ENCODE peak calls at places on chromosomes 7 and 10, in five cellular contexts. T, H, Q, D and N are unnamed samples.

GRCh38 chr7:36152756-36153570 is at the start of gene EEPD1:
- DNase-seq in T (peak; percentile 99), Q (peak; percentile 99), D (peak; percentile 100), H (peak; percentile 99), N (peak; percentile 99)

GRCh38 chr7:129670636-129671035 is 59.1 kb downstream of the NRF1 start:
- DNase-seq in H (no peak), D (no peak), Q (no peak), T (no peak), N (no peak)

GRCh38 chr7:81767883-81768282 is 2.0 kb downstream of the HGF start:
- DNase-seq in H (no peak), T (no peak), D (no peak), Q (no peak), N (no peak)

GRCh38 chr10:97362310-97363033 is 27.9 kb upstream of the FRAT2 start:
- DNase-seq in D (no peak), H (no peak), Q (no peak), T (no peak), N (no peak)

GRCh38 chr10:120433176-120433575 is 23.9 kb upstream of the PLPP4 start:
- DNase-seq in T (no peak), D (no peak), Q (no peak), H (no peak), N (no peak)

GRCh38 chr10:104617831-104618230 is 23.3 kb upstream of the SORCS3 start:
- DNase-seq in T (no peak), H (no peak), Q (no peak), D (no peak), N (peak; percentile 63)

GRCh38 chr10:11017575-11018425 is at the start of gene CELF2:
- DNase-seq in Q (peak; percentile 29), D (peak; percentile 87), H (peak; percentile 82), T (peak; percentile 65), N (peak; percentile 23)

GRCh38 chr10:27512548-27512947 is 8.4 kb downstream of the RAB18 start:
- DNase-seq in D (no peak), H (no peak), T (no peak), Q (no peak), N (no peak)

GRCh38 chr7:150479023-150479716 is 28.7 kb downstream of the GIMAP8 start:
- DNase-seq in D (no peak), Q (no peak), H (no peak), T (no peak), N (no peak)

GRCh38 chr7:4840097-4840501 is 21.7 kb downstream of the PAPOLB start:
- DNase-seq in H (no peak), T (no peak), Q (no peak), D (no peak), N (no peak)

GRCh38 chr7:113062499-113062898 is 24.1 kb downstream of the GPR85 start:
- DNase-seq in H (no peak), D (no peak), T (no peak), Q (no peak), N (no peak)

GRCh38 chr10:59082249-59082648 is 94.2 kb upstream of the PHYHIPL start:
- DNase-seq in H (no peak), T (no peak), D (no peak), Q (no peak), N (no peak)

GRCh38 chr10:59072038-59072437 is 104.4 kb upstream of the PHYHIPL start:
- DNase-seq in Q (no peak), T (no peak), D (no peak), H (no peak), N (no peak)

GRCh38 chr10:59079386-59080226 is 96.8 kb upstream of the PHYHIPL start:
- DNase-seq in T (no peak), Q (peak; percentile 30), H (no peak), D (no peak), N (no peak)

GRCh38 chr10:59073456-59074053 is 102.9 kb upstream of the PHYHIPL start:
- DNase-seq in Q (no peak), T (no peak), D (no peak), H (no peak), N (no peak)

GRCh38 chr10:59077855-59078254 is 98.6 kb upstream of the PHYHIPL start:
- DNase-seq in Q (no peak), D (no peak), T (no peak), H (no peak), N (no peak)
- H3K9ac ChIP-seq in Q (no peak overlapping the region), D (no peak overlapping the region), T (no peak overlapping the region), H (no peak overlapping the region), N (no peak overlapping the region)

DNA sequence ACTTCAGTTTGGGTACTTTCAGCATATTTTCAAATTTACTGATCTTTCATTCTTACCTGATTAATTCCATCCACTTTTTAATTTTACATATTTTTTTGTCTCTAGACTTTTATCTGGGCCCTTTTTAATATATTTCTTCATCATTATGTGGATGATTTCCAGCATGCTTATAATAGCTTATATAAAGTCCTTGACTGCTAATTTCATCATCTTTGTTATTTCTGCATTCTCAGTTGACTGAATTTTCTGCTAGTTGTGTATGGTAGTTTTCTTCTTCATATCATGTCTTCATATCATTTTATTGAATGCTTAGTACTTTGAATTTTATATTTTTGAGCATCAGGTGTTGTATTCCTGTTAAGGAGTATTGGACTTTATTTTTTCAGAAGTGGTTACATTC is 39.6 kb downstream of the STAM start:
- DNase-seq in D (no peak), H (no peak), Q (no peak), T (no peak), N (no peak)
- H2BK12ac ChIP-seq in D (no peak overlapping the region), H (no peak overlapping the region), Q (no peak overlapping the region), T (no peak overlapping the region), N (no peak overlapping the region)

GRCh38 chr10:77111611-77112550 is 525.7 kb downstream of the KCNMA1 start:
- DNase-seq in Q (peak; percentile 69), D (peak; percentile 56), H (no peak), T (peak; percentile 69), N (peak; percentile 16)
- H2BK120ac ChIP-seq in Q (no peak overlapping the region), D (peak overlapping the region; percentile 41), H (no peak overlapping the region), T (no peak overlapping the region), N (no peak overlapping the region)

DNA sequence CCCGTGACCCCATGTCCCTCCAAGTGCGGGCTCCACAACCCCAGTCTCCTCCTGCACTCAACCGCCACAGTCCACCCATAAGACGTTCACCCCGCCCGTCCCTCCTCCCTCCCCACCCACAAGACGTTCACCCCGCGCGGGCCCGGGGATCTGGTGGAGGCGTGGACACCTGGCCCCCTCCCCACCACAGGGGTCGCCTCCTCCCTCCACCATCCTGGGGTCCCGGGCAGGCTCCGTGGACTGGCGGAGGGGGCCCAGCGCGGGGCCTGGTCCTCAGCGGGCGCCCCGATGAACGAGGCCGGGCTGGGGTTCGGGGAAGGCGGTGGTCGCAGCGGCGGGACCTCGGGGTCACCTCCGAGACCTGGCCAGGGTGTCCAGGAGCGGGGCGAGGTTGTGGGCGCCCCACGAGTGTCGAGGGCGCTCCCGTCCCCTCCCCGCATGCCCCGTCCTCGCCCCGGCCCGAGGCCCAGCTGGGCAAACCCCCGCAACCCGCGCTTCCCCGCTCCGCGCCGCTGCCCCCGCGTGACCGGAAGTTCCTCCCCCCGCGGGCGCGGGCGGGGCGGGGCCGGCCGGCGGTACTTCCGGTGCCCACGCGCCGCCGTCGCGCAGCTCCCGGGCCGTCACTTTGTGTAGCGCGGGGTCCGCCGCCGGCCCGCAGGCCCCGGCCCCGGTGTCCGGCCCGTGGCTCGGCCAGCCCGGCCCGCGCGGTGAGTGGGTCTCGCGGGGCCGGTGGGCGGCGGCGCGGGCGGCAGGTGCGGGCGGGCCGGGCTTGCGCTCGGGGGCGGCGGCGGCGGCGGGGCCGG is at the start of gene ZNF316:
- DNase-seq in Q (peak; percentile 41), H (no peak), T (no peak), D (no peak), N (no peak)
- H3K9ac ChIP-seq in Q (peak within 1 kb of the TSS; percentile 90), H (no peak within 1 kb of the TSS), T (peak within 1 kb of the TSS; percentile 92), D (no peak within 1 kb of the TSS), N (peak within 1 kb of the TSS; percentile 85)

DNA sequence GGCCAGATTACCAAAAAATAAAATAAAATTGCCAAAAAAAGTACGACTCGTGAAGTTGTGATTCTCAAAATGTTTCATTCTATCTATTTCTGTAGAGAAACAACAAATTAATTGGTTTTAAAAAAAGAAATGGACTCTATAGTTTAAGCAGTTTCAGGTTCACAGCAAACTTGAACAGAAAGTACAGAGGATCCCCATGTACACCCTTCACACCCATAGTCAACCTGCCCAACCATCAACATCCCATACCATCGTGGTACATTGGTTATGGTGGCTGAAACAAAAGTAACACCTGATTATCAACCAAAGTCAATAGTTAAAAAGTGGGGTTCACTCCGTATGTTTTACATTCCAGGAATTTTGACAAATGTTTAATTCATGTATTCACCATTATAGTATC is 496.1 kb downstream of the ANKRD7 start:
- DNase-seq in D (no peak), T (no peak), H (no peak), Q (no peak), N (no peak)
- H2BK12ac ChIP-seq in D (no peak overlapping the region), T (no peak overlapping the region), H (no peak overlapping the region), Q (no peak overlapping the region), N (no peak overlapping the region)

GRCh38 chr7:47652591-47652990 is 70.7 kb upstream of the TNS3 start:
- DNase-seq in D (no peak), T (no peak), Q (peak; percentile 66), H (no peak), N (no peak)

GRCh38 chr7:47651355-47652317 is 69.7 kb upstream of the TNS3 start:
- DNase-seq in H (no peak), T (no peak), D (no peak), Q (peak; percentile 99), N (no peak)

GRCh38 chr7:47649901-47650300 is 68.0 kb upstream of the TNS3 start:
- DNase-seq in Q (no peak), T (no peak), H (no peak), D (no peak), N (no peak)

GRCh38 chr7:47647213-47647985 is 65.5 kb upstream of the TNS3 start:
- DNase-seq in D (no peak), H (no peak), Q (peak; percentile 76), T (no peak), N (no peak)

GRCh38 chr7:47648301-47648900 is 66.5 kb upstream of the TNS3 start:
- DNase-seq in H (no peak), Q (peak; percentile 94), T (no peak), D (no peak), N (no peak)
- H2BK120ac ChIP-seq in H (no peak overlapping the region), Q (peak overlapping the region; percentile 69), T (no peak overlapping the region), D (no peak overlapping the region), N (no peak overlapping the region)

GRCh38 chr7:74175270-74175803 is 1.2 kb downstream of the EIF4H start:
- DNase-seq in T (no peak), D (no peak), Q (peak; percentile 22), H (no peak), N (no peak)
- H3K9ac ChIP-seq in T (no peak overlapping the region), D (peak overlapping the region; percentile 81), Q (peak overlapping the region; percentile 94), H (peak overlapping the region; percentile 93), N (no peak overlapping the region)

GRCh38 chr10:128764190-128764589 is 638.0 kb upstream of the MKI67 start:
- DNase-seq in D (no peak), H (no peak), Q (no peak), T (no peak), N (no peak)
- H2BK12ac ChIP-seq in D (no peak overlapping the region), H (no peak overlapping the region), Q (no peak overlapping the region), T (no peak overlapping the region), N (no peak overlapping the region)